ENCODE peak calls at places on chromosomes 3 and 15, in five cellular contexts. K, G, P, E and R are unnamed samples.
A peak's percentile ranks its signal among the peaks of the same experiment; 100 is the strongest.

GRCh38 chr3:61903931-61904657 is 342.7 kb downstream of the PTPRG start:
- DNase-seq in K (no peak), G (no peak), E (no peak), P (no peak), R (peak; percentile 34)

GRCh38 chr15:67914537-67915373 is 74.9 kb upstream of the RNU6-1 start:
- DNase-seq in P (peak; percentile 47), G (peak; percentile 65), E (peak; percentile 93), K (peak; percentile 44), R (no peak)

GRCh38 chr15:35907507-35907906 is 361.5 kb upstream of the DPH6 start:
- DNase-seq in K (no peak), G (no peak), E (no peak), P (no peak), R (peak; percentile 66)

GRCh38 chr3:172595648-172596393 is 72.6 kb upstream of the TNFSF10 start:
- DNase-seq in P (no peak), K (peak; percentile 32), G (peak; percentile 63), E (peak; percentile 46), R (peak; percentile 78)

GRCh38 chr3:61573441-61573840 is 12.1 kb downstream of the PTPRG start:
- DNase-seq in K (no peak), G (no peak), E (no peak), P (no peak), R (no peak)

GRCh38 chr3:57151021-57151449 is 14.1 kb downstream of the IL17RD start:
- DNase-seq in K (no peak), E (no peak), P (no peak), G (no peak), R (peak; percentile 80)

GRCh38 chr3:86990171-86990733 is 697 bp downstream of the VGLL3 start:
- DNase-seq in K (no peak), G (no peak), P (peak; percentile 78), E (peak; percentile 53), R (no peak)

GRCh38 chr3:100627491-100627890 is 18.1 kb downstream of the ADGRG7 start:
- DNase-seq in G (no peak), P (no peak), E (no peak), K (no peak), R (no peak)

GRCh38 chr3:78023257-78023656 is 983.4 kb downstream of the ROBO2 start:
- DNase-seq in E (no peak), K (no peak), G (no peak), P (no peak), R (no peak)

GRCh38 chr3:127781411-127782001 is 40.8 kb downstream of the MGLL start:
- DNase-seq in P (no peak), G (no peak), E (no peak), K (no peak), R (no peak)

GRCh38 chr15:75639191-75639708 is 774 bp downstream of the IMP3 start:
- DNase-seq in P (no peak), E (no peak), G (no peak), K (no peak), R (peak; percentile 56)

GRCh38 chr15:75636026-75636425 is 4.0 kb downstream of the IMP3 start:
- DNase-seq in G (no peak), K (no peak), E (no peak), P (no peak), R (no peak)

GRCh38 chr15:75640483-75641175 is 605 bp upstream of the IMP3 start:
- DNase-seq in G (peak; percentile 61), P (no peak), K (no peak), E (peak; percentile 85), R (peak; percentile 77)

GRCh38 chr15:75639709-75640482 is at the start of gene IMP3:
- DNase-seq in E (peak; percentile 99), G (peak; percentile 97), K (peak; percentile 97), P (peak; percentile 92), R (peak; percentile 97)

GRCh38 chr15:75637245-75638009 is 2.6 kb downstream of the IMP3 start:
- DNase-seq in K (no peak), G (no peak), E (no peak), P (no peak), R (no peak)
- TF ChIP-seq POLR2A in K (no peak), G (no peak), E (no peak), P (peak; percentile 31), R (no peak)

GRCh38 chr3:69020857-69021256 is 7.4 kb upstream of the EOGT start:
- DNase-seq in P (no peak), K (no peak), G (no peak), E (no peak), R (no peak)

GRCh38 chr3:69016102-69016501 is 2.6 kb upstream of the EOGT start:
- DNase-seq in K (no peak), E (no peak), G (no peak), P (no peak), R (no peak)

GRCh38 chr3:69016901-69017300 is 3.4 kb upstream of the EOGT start:
- DNase-seq in E (no peak), G (no peak), K (no peak), P (no peak), R (peak; percentile 25)

GRCh38 chr3:69020424-69020823 is 6.9 kb upstream of the EOGT start:
- DNase-seq in E (no peak), P (no peak), K (no peak), G (no peak), R (no peak)
- TF ChIP-seq JUN in E (no peak), P (no peak), K (no peak), G (no peak), R (no peak)

GRCh38 chr3:129892857-129893615 is 475 bp downstream of the TMCC1 start:
- DNase-seq in E (no peak), P (peak; percentile 83), K (peak; percentile 10), G (peak; percentile 36), R (peak; percentile 56)
- TF ChIP-seq CTCF in E (no peak), P (peak; percentile 9), K (no peak), G (no peak), R (no peak)

GRCh38 chr3:197297476-197298340 is 704 bp downstream of the DLG1 start:
- DNase-seq in G (peak; percentile 80), K (peak; percentile 92), E (peak; percentile 83), P (peak; percentile 93), R (peak; percentile 89)

GRCh38 chr3:197298858-197299854 is 744 bp upstream of the DLG1 start:
- DNase-seq in P (peak; percentile 70), G (peak; percentile 49), E (peak; percentile 40), K (peak; percentile 60), R (peak; percentile 19)

GRCh38 chr3:197300361-197300760 is 1.9 kb upstream of the DLG1 start:
- DNase-seq in K (no peak), E (no peak), G (no peak), P (no peak), R (no peak)

GRCh38 chr3:197297020-197297419 is 1.4 kb downstream of the DLG1 start:
- DNase-seq in K (no peak), P (no peak), E (no peak), G (no peak), R (peak; percentile 14)

DNA sequence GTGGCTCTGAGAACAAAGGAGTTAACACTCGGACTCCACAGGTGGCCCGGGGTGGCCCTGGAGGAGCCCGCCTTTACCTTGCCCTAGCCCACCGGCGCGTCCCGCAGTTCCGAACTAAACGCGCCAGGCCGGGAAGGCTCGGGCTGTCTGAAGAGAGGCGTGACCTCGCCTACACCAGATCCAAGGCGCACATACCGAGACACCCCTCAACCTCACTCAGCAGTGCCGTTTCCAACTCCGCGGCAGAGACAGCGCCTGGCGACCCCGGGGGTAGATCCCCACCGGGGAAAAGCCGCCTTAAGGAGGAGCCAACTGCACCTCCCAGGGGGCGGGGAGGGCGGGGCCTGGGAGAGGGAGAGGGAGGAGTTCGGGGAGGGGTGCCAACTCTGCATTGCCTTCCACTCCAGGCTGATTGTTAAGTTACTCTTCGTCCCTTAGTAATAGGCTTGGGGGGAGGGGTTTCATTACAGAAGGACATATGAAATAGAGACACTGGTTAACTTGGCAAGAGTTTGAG is at the start of gene DLG1:
- DNase-seq in K (peak; percentile 92), E (peak; percentile 86), P (peak; percentile 91), G (peak; percentile 88), R (peak; percentile 94)
- TF ChIP-seq POLR2A in K (peak; percentile 92), E (peak; percentile 73), P (peak; percentile 70), G (peak; percentile 87), R (peak; percentile 30)

GRCh38 chr3:188522115-188522514 is 368.2 kb downstream of the LPP start:
- DNase-seq in G (no peak), P (no peak), E (no peak), K (no peak), R (no peak)
- TF ChIP-seq JUN in G (no peak), P (no peak), E (no peak), K (no peak), R (no peak)

GRCh38 chr3:43733459-43734384 is 43.0 kb downstream of the ABHD5 start:
- DNase-seq in K (peak; percentile 36), E (no peak), P (no peak), G (no peak), R (peak; percentile 36)
- TF ChIP-seq CTCF in K (no peak), E (no peak), P (peak; percentile 10), G (no peak), R (no peak)

DNA sequence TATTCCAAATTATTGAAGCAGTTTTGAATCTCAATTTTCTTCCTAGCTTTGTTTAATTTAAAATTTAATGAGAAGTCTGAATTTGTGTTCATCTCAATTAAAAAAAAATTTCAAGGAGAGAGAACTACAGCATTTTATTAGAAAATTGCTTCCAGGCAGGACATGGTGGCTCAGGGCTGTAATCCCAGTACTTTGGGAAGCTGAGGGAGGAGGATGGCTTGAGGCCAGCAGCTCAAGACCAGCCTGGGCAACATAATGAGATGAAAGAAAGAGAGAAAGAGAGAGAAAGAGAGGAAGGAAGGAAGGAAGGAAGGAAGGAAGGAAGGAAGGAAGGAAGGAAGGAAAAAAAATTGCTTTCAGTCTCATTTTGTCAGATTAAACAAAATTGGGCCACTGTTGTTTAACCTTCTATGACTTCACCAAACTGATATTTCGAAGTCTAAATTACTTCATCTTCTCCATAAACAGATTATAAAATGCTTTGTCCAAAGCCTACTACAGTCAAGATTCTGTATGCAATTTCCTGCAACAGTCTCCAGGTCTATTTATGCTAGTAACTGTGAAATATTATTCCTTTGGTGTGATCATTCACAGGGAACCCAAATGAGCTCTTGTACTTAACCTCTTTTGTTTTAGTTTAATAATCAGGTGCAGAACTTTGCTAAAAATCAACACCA is 6.6 kb upstream of the ABHD6 start:
- DNase-seq in E (no peak), P (no peak), G (no peak), K (no peak), R (no peak)
- TF ChIP-seq POLR2A in E (no peak), P (no peak), G (no peak), K (no peak), R (no peak)